ENCODE peak calls at places on chromosomes 12 and 14, in nine cellular contexts. One of them, this sample, is unnamed.

GRCh38 chr12:113302925-113303640 is 31.8 kb downstream of the SLC8B1 start:
- DNase-seq in activated T-cell treated with anti-CD3 and anti-CD28 coated beads for 1 hour: no peak
- DNase-seq in heart right ventricle: no peak
- DNase-seq in HCEC 1CT: no peak
- DNase-seq in activated CD4-positive, alpha-beta T cell treated with anti-CD3 and anti-CD28 coated beads, Interleukin-2, amount 50 U/mL, for 48 hours: no peak
- DNase-seq in stomach: no peak
- DNase-seq in epithelial cell of prostate: no peak
- DNase-seq in vagina: no peak
- DNase-seq in iris pigment epithelial cell: no peak
- DNase-seq in this sample: peak

GRCh38 chr12:39619316-39619659 is 315 bp downstream of the ABCD2 start:
- DNase-seq in activated T-cell treated with anti-CD3 and anti-CD28 coated beads for 1 hour: no peak
- DNase-seq in heart right ventricle: no peak
- DNase-seq in HCEC 1CT: no peak
- DNase-seq in activated CD4-positive, alpha-beta T cell treated with anti-CD3 and anti-CD28 coated beads, Interleukin-2, amount 50 U/mL, for 48 hours: peak
- DNase-seq in stomach: no peak
- DNase-seq in epithelial cell of prostate: no peak
- DNase-seq in vagina: no peak
- DNase-seq in iris pigment epithelial cell: no peak
- DNase-seq in this sample: no peak

GRCh38 chr12:12333980-12334709 is 15.9 kb downstream of the MANSC1 start:
- DNase-seq in activated T-cell treated with anti-CD3 and anti-CD28 coated beads for 1 hour: peak
- DNase-seq in heart right ventricle: peak
- DNase-seq in HCEC 1CT: peak
- DNase-seq in activated CD4-positive, alpha-beta T cell treated with anti-CD3 and anti-CD28 coated beads, Interleukin-2, amount 50 U/mL, for 48 hours: peak
- DNase-seq in stomach: peak
- DNase-seq in epithelial cell of prostate: no peak
- DNase-seq in vagina: no peak
- DNase-seq in iris pigment epithelial cell: peak
- DNase-seq in this sample: peak

GRCh38 chr12:47021298-47021697 is 58.1 kb upstream of the PCED1B start:
- DNase-seq in activated T-cell treated with anti-CD3 and anti-CD28 coated beads for 1 hour: no peak
- DNase-seq in heart right ventricle: no peak
- DNase-seq in HCEC 1CT: peak
- DNase-seq in activated CD4-positive, alpha-beta T cell treated with anti-CD3 and anti-CD28 coated beads, Interleukin-2, amount 50 U/mL, for 48 hours: no peak
- DNase-seq in stomach: no peak
- DNase-seq in epithelial cell of prostate: peak
- DNase-seq in vagina: no peak
- DNase-seq in iris pigment epithelial cell: peak
- DNase-seq in this sample: peak

GRCh38 chr12:110165540-110166159 is 41.5 kb downstream of the IFT81 start:
- DNase-seq in activated T-cell treated with anti-CD3 and anti-CD28 coated beads for 1 hour: no peak
- DNase-seq in heart right ventricle: no peak
- DNase-seq in HCEC 1CT: no peak
- DNase-seq in activated CD4-positive, alpha-beta T cell treated with anti-CD3 and anti-CD28 coated beads, Interleukin-2, amount 50 U/mL, for 48 hours: no peak
- DNase-seq in stomach: no peak
- DNase-seq in epithelial cell of prostate: no peak
- DNase-seq in vagina: no peak
- DNase-seq in iris pigment epithelial cell: peak
- DNase-seq in this sample: no peak

GRCh38 chr12:65879878-65880277 is 55.6 kb downstream of the HMGA2 start:
- DNase-seq in activated T-cell treated with anti-CD3 and anti-CD28 coated beads for 1 hour: no peak
- DNase-seq in heart right ventricle: no peak
- DNase-seq in HCEC 1CT: peak
- DNase-seq in activated CD4-positive, alpha-beta T cell treated with anti-CD3 and anti-CD28 coated beads, Interleukin-2, amount 50 U/mL, for 48 hours: no peak
- DNase-seq in stomach: no peak
- DNase-seq in epithelial cell of prostate: peak
- DNase-seq in vagina: no peak
- DNase-seq in iris pigment epithelial cell: peak
- DNase-seq in this sample: no peak

GRCh38 chr12:101209319-101210302 is at the start of gene SLC5A8:
- DNase-seq in activated T-cell treated with anti-CD3 and anti-CD28 coated beads for 1 hour: no peak
- DNase-seq in heart right ventricle: no peak
- DNase-seq in HCEC 1CT: no peak
- DNase-seq in activated CD4-positive, alpha-beta T cell treated with anti-CD3 and anti-CD28 coated beads, Interleukin-2, amount 50 U/mL, for 48 hours: no peak
- DNase-seq in stomach: no peak
- DNase-seq in epithelial cell of prostate: no peak
- DNase-seq in vagina: no peak
- DNase-seq in iris pigment epithelial cell: no peak
- DNase-seq in this sample: no peak

GRCh38 chr12:121618659-121619233 is 7.6 kb upstream of the ORAI1 start:
- DNase-seq in activated T-cell treated with anti-CD3 and anti-CD28 coated beads for 1 hour: no peak
- DNase-seq in heart right ventricle: no peak
- DNase-seq in HCEC 1CT: no peak
- DNase-seq in activated CD4-positive, alpha-beta T cell treated with anti-CD3 and anti-CD28 coated beads, Interleukin-2, amount 50 U/mL, for 48 hours: no peak
- DNase-seq in stomach: no peak
- DNase-seq in epithelial cell of prostate: no peak
- DNase-seq in vagina: no peak
- DNase-seq in iris pigment epithelial cell: no peak
- DNase-seq in this sample: no peak

GRCh38 chr12:21296751-21297406 is 37.8 kb downstream of the SLCO1A2 start:
- DNase-seq in activated T-cell treated with anti-CD3 and anti-CD28 coated beads for 1 hour: no peak
- DNase-seq in heart right ventricle: no peak
- DNase-seq in HCEC 1CT: peak
- DNase-seq in activated CD4-positive, alpha-beta T cell treated with anti-CD3 and anti-CD28 coated beads, Interleukin-2, amount 50 U/mL, for 48 hours: no peak
- DNase-seq in stomach: no peak
- DNase-seq in epithelial cell of prostate: no peak
- DNase-seq in vagina: no peak
- DNase-seq in iris pigment epithelial cell: peak
- DNase-seq in this sample: no peak

GRCh38 chr14:61662437-61663311 is 32.6 kb upstream of the HIF1A start:
- DNase-seq in activated T-cell treated with anti-CD3 and anti-CD28 coated beads for 1 hour: peak
- DNase-seq in heart right ventricle: no peak
- DNase-seq in HCEC 1CT: peak
- DNase-seq in activated CD4-positive, alpha-beta T cell treated with anti-CD3 and anti-CD28 coated beads, Interleukin-2, amount 50 U/mL, for 48 hours: peak
- DNase-seq in stomach: peak
- DNase-seq in epithelial cell of prostate: no peak
- DNase-seq in vagina: no peak
- DNase-seq in iris pigment epithelial cell: peak
- DNase-seq in this sample: peak

GRCh38 chr14:26594756-26595545 is 2.9 kb downstream of the NOVA1 start:
- DNase-seq in activated T-cell treated with anti-CD3 and anti-CD28 coated beads for 1 hour: no peak
- DNase-seq in heart right ventricle: no peak
- DNase-seq in HCEC 1CT: no peak
- DNase-seq in activated CD4-positive, alpha-beta T cell treated with anti-CD3 and anti-CD28 coated beads, Interleukin-2, amount 50 U/mL, for 48 hours: no peak
- DNase-seq in stomach: no peak
- DNase-seq in epithelial cell of prostate: no peak
- DNase-seq in vagina: no peak
- DNase-seq in iris pigment epithelial cell: no peak
- DNase-seq in this sample: no peak

GRCh38 chr12:94165152-94165551 is 16.8 kb downstream of the PLXNC1 start:
- DNase-seq in activated T-cell treated with anti-CD3 and anti-CD28 coated beads for 1 hour: no peak
- DNase-seq in heart right ventricle: no peak
- DNase-seq in HCEC 1CT: no peak
- DNase-seq in activated CD4-positive, alpha-beta T cell treated with anti-CD3 and anti-CD28 coated beads, Interleukin-2, amount 50 U/mL, for 48 hours: no peak
- DNase-seq in stomach: no peak
- DNase-seq in epithelial cell of prostate: no peak
- DNase-seq in vagina: no peak
- DNase-seq in iris pigment epithelial cell: no peak
- DNase-seq in this sample: no peak

GRCh38 chr14:53619625-53620324 is 336.9 kb downstream of the BMP4 start:
- DNase-seq in activated T-cell treated with anti-CD3 and anti-CD28 coated beads for 1 hour: no peak
- DNase-seq in heart right ventricle: no peak
- DNase-seq in HCEC 1CT: peak
- DNase-seq in activated CD4-positive, alpha-beta T cell treated with anti-CD3 and anti-CD28 coated beads, Interleukin-2, amount 50 U/mL, for 48 hours: no peak
- DNase-seq in stomach: no peak
- DNase-seq in epithelial cell of prostate: no peak
- DNase-seq in vagina: no peak
- DNase-seq in iris pigment epithelial cell: peak
- DNase-seq in this sample: no peak

This sample was measured in tibial nerve.